ENCODE peak calls at places on chromosomes 7 and 10, in five cellular contexts. H is tibial artery, S is HepG2, P is OCI-LY7, T is aorta. E is an unnamed sample.

GRCh38 chr10:106500041-106500440 is 664.5 kb downstream of the SORCS1 start:
- DNase-seq in P (no peak), S (no peak), H (no peak), T (no peak), E (no peak)

GRCh38 chr10:46255696-46256355 is 31.0 kb upstream of the ANTXRL start:
- DNase-seq in P (peak; percentile 54), S (peak; percentile 43), H (peak; percentile 81), T (peak; percentile 85), E (peak; percentile 85)

GRCh38 chr10:76302936-76303656 is 871.7 kb downstream of the LRMDA start:
- DNase-seq in P (no peak), H (no peak), T (no peak), S (peak; percentile 28), E (no peak)

GRCh38 chr10:16843252-16843870 is 26.1 kb upstream of the RSU1 start:
- DNase-seq in H (no peak), P (peak; percentile 80), S (peak; percentile 64), T (no peak), E (no peak)

GRCh38 chr10:52019078-52019644 is 294.9 kb upstream of the DKK1 start:
- DNase-seq in H (no peak), S (no peak), P (no peak), T (no peak), E (no peak)

GRCh38 chr7:106643189-106643588 is 17.8 kb downstream of the CCDC71L start:
- DNase-seq in H (no peak), T (no peak), P (no peak), S (no peak), E (no peak)

GRCh38 chr7:158611541-158611940 is 23.9 kb upstream of the PTPRN2 start:
- DNase-seq in P (no peak), H (no peak), S (no peak), T (no peak), E (no peak)

GRCh38 chr7:5646846-5647245 is 134.6 kb downstream of the RNF216 start:
- DNase-seq in S (no peak), P (no peak), H (no peak), T (no peak), E (no peak)

GRCh38 chr10:110192552-110192951 is 14.9 kb upstream of the MXI1 start:
- DNase-seq in T (no peak), P (no peak), H (no peak), S (no peak), E (no peak)

GRCh38 chr7:30556854-30557644 is 37.6 kb upstream of the GARS1 start:
- DNase-seq in S (no peak), T (no peak), P (no peak), H (no peak), E (no peak)

GRCh38 chr10:76901701-76902100 is 735.9 kb downstream of the KCNMA1 start:
- DNase-seq in P (no peak), S (no peak), H (no peak), T (no peak), E (no peak)

GRCh38 chr10:21519981-21520436 is 5.5 kb downstream of the SKIDA1 start:
- DNase-seq in P (no peak), T (no peak), S (no peak), H (no peak), E (no peak)

GRCh38 chr7:108598153-108598552 is 28.5 kb downstream of the DNAJB9 start:
- DNase-seq in T (no peak), S (no peak), P (no peak), H (no peak), E (no peak)

GRCh38 chr7:66597472-66597871 is 31.2 kb upstream of the KCTD7 start:
- DNase-seq in S (no peak), P (no peak), T (no peak), H (no peak), E (no peak)

GRCh38 chr7:50552921-50553320 is 12.3 kb downstream of the DDC start:
- DNase-seq in T (no peak), S (peak; percentile 14), P (no peak), H (no peak), E (peak; percentile 45)

GRCh38 chr10:114631678-114632417 is 26.2 kb downstream of the ABLIM1 start:
- DNase-seq in T (peak; percentile 57), S (peak; percentile 76), P (no peak), H (no peak), E (peak; percentile 45)

GRCh38 chr7:129804301-129805085 is 148.3 kb downstream of the UBE2H start:
- DNase-seq in S (no peak), H (no peak), P (no peak), T (peak; percentile 32), E (no peak)

GRCh38 chr7:14858866-14859265 is 43.7 kb downstream of the DGKB start:
- DNase-seq in T (no peak), H (no peak), S (no peak), P (no peak), E (no peak)

GRCh38 chr10:43396061-43396927 is 12.7 kb downstream of the HNRNPF start:
- DNase-seq in P (peak; percentile 83), T (peak; percentile 90), H (peak; percentile 88), S (peak; percentile 79), E (peak; percentile 89)

GRCh38 chr10:58010076-58010475 is 257.6 kb downstream of the IPMK start:
- DNase-seq in H (no peak), T (no peak), P (no peak), S (no peak), E (no peak)

GRCh38 chr7:133535308-133535707 is 282.4 kb downstream of the EXOC4 start:
- DNase-seq in H (no peak), S (no peak), T (no peak), P (no peak), E (no peak)

DNA sequence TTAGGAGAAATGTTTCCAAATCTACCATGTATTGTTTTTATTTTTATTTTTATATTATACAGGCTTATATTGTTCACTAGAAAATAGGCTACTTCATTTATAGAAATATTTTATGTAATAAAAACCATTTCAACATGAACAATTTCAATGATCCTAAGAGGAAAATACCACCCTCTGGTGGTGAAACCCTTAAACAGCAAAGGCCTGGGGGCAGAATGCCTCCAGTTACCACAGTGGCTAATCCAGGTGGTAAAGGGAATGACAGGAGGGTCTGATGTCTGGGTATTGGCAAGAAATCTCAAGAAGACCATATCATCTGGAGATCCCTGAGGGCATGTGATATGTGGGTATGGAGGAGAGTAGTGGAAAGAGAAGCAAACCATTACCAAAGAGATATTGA is 19.3 kb downstream of the MACC1 start:
- DNase-seq in T (no peak), P (no peak), S (no peak), H (no peak), E (no peak)
- H3K4me1 ChIP-seq in T (no peaks in the 10 kb centered on the region), P (peaks cover 58% of the 10 kb centered on the region), S (peaks cover 11% of the 10 kb centered on the region), H (no peaks in the 10 kb centered on the region), E (peaks cover 11% of the 10 kb centered on the region)

DNA sequence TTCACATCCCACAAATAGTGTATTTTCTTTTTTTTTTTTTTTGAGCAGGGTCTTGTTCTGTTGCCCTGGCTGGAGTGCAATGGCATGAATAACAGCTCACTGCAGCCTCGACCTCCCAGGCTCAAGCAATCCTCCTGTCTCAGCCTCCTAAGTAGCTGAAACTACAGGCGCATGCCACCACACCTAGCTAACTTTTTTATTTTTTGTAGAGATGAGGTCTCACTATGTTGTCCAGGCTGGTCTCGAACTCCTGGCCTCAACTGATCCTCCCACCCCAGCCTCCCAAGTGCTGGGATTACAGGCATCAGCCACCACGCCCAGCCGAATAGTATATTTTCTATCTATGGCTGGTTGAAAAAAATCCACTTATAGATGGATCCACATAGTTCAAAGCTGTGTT is 12.5 kb downstream of the EZH2 start:
- DNase-seq in S (no peak), P (no peak), T (no peak), H (no peak), E (no peak)
- H3K4me1 ChIP-seq in S (peaks cover 46% of the 10 kb centered on the region), P (peaks cover 49% of the 10 kb centered on the region), T (no peaks in the 10 kb centered on the region), H (no peaks in the 10 kb centered on the region), E (no peaks in the 10 kb centered on the region)

GRCh38 chr10:59649606-59650346 is 59.9 kb downstream of the SLC16A9 start:
- DNase-seq in P (no peak), H (no peak), T (no peak), S (no peak), E (no peak)

GRCh38 chr10:59648711-59649201 is 60.9 kb downstream of the SLC16A9 start:
- DNase-seq in T (no peak), P (no peak), H (peak; percentile 67), S (no peak), E (no peak)

GRCh38 chr10:59644841-59645240 is 64.8 kb downstream of the SLC16A9 start:
- DNase-seq in S (no peak), H (no peak), T (no peak), P (no peak), E (no peak)
- H3K4me1 ChIP-seq in S (no peaks in the 10 kb centered on the region), H (peaks cover 33% of the 10 kb centered on the region), T (no peaks in the 10 kb centered on the region), P (no peaks in the 10 kb centered on the region), E (no peaks in the 10 kb centered on the region)

GRCh38 chr7:130993671-130994365 is 259.8 kb upstream of the KLF14 start:
- DNase-seq in P (no peak), T (no peak), S (no peak), H (no peak), E (no peak)
- H3K4me1 ChIP-seq in P (no peaks in the 10 kb centered on the region), T (no peaks in the 10 kb centered on the region), S (peaks cover 49% of the 10 kb centered on the region), H (peaks cover 91% of the 10 kb centered on the region), E (peaks cover 33% of the 10 kb centered on the region)

GRCh38 chr10:32048282-32048681 is 7.9 kb downstream of the KIF5B start:
- DNase-seq in T (no peak), S (no peak), P (no peak), H (no peak), E (no peak)
- H3K4me1 ChIP-seq in T (peaks cover 5% of the 10 kb centered on the region), S (peaks cover 82% of the 10 kb centered on the region), P (peaks cover 34% of the 10 kb centered on the region), H (peaks cover 85% of the 10 kb centered on the region), E (peaks cover 40% of the 10 kb centered on the region)

GRCh38 chr10:44958196-44958896 is 1.3 kb upstream of the RASSF4 start:
- DNase-seq in S (no peak), H (peak; percentile 53), T (no peak), P (no peak), E (no peak)

GRCh38 chr10:44955408-44956070 is 4.1 kb upstream of the RASSF4 start:
- DNase-seq in H (peak; percentile 75), S (no peak), T (no peak), P (no peak), E (no peak)

GRCh38 chr10:44958897-44959242 is 732 bp upstream of the RASSF4 start:
- DNase-seq in S (no peak), P (no peak), T (no peak), H (no peak), E (no peak)

GRCh38 chr10:44956176-44956575 is 3.4 kb upstream of the RASSF4 start:
- DNase-seq in H (peak; percentile 48), S (no peak), T (no peak), P (no peak), E (no peak)

DNA sequence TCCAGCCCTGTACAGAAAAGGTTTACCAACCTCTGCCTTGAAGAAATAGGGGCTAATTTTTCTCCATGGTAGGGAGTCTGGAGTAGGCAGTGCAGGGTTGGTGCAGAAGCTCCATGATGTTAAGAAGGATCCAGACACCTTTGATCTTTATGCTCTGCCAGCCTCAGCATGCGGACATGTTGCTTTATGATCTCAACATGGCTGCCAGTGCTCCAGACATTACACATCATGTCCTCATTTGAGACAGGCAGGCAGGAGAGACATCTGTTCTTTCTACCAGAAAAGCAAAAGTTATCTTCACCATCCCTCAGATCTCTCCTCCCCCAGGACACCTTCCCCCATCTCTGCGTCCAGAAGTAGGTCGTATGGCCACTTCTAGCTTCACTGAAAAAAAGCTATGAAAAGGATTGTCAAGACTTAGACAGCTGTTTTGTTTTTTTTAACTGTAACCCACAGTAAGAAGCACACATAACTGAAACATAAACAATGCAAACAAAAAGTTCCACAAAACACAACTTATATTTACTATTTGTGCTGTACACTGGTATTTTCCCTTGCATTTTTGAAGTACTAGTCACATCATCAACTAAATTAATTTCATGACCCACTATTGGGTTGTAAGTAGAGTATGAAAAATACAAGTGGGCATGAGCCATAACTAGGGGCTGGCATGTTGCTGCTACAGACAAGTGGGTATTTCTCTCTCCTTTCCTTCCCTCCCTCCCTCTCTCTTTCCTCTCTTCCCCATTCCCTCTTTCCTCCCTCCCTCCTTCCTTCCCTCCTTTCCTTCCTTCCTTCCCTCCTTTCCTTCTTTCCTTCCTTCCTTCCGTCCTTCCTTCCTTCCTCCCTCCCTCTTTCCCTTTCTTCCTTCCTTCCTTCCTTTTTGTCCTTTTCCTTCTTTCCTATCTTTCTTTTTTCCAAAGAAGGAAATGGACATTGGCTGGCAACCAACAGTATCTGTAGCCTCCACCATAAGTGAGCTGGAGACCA is 2.6 kb upstream of the RASSF4 start:
- DNase-seq in H (peak; percentile 28), S (no peak), T (no peak), P (no peak), E (peak; percentile 8)
- H3K4me1 ChIP-seq in H (peaks cover 37% of the 10 kb centered on the region), S (peaks cover 65% of the 10 kb centered on the region), T (no peaks in the 10 kb centered on the region), P (peaks cover 29% of the 10 kb centered on the region), E (peaks cover 13% of the 10 kb centered on the region)

E was measured in pancreas.